ENCODE peak calls at places on chromosomes 5 and 9, in nine cellular contexts. One of them, this sample, is unnamed.

GRCh38 chr9:37212435-37212834 is 92.1 kb downstream of the ZCCHC7 start:
- DNase-seq in body of pancreas: no peak
- DNase-seq in brain microvascular endothelial cell: no peak
- DNase-seq in fibroblast of the aortic adventitia: no peak
- DNase-seq in CD8-positive, alpha-beta T cell: no peak
- DNase-seq in tibial nerve: no peak
- DNase-seq in cardiac muscle cell: no peak
- DNase-seq in choroid plexus epithelial cell: no peak
- DNase-seq in OCI-LY7: no peak
- DNase-seq in this sample: no peak

GRCh38 chr5:8615142-8615858 is 746.4 kb downstream of the MTRR start:
- DNase-seq in cardiac muscle cell: no peak
- DNase-seq in fibroblast of the aortic adventitia: no peak
- DNase-seq in body of pancreas: no peak
- DNase-seq in OCI-LY7: no peak
- DNase-seq in tibial nerve: no peak
- DNase-seq in brain microvascular endothelial cell: peak
- DNase-seq in choroid plexus epithelial cell: no peak
- DNase-seq in CD8-positive, alpha-beta T cell: no peak
- DNase-seq in this sample: no peak

GRCh38 chr9:136520053-136520540 is 25.8 kb downstream of the NOTCH1 start:
- DNase-seq in OCI-LY7: no peak
- DNase-seq in cardiac muscle cell: no peak
- DNase-seq in fibroblast of the aortic adventitia: no peak
- DNase-seq in brain microvascular endothelial cell: no peak
- DNase-seq in CD8-positive, alpha-beta T cell: no peak
- DNase-seq in choroid plexus epithelial cell: no peak
- DNase-seq in tibial nerve: no peak
- DNase-seq in body of pancreas: peak
- DNase-seq in this sample: no peak

GRCh38 chr5:60497706-60498500 is 202.1 kb downstream of the DEPDC1B start:
- DNase-seq in tibial nerve: no peak
- DNase-seq in fibroblast of the aortic adventitia: peak
- DNase-seq in OCI-LY7: no peak
- DNase-seq in brain microvascular endothelial cell: peak
- DNase-seq in body of pancreas: no peak
- DNase-seq in choroid plexus epithelial cell: peak
- DNase-seq in CD8-positive, alpha-beta T cell: no peak
- DNase-seq in cardiac muscle cell: no peak
- DNase-seq in this sample: no peak

GRCh38 chr5:122129332-122129731 is at the start of gene ZNF474:
- DNase-seq in brain microvascular endothelial cell: peak
- DNase-seq in tibial nerve: no peak
- DNase-seq in OCI-LY7: no peak
- DNase-seq in choroid plexus epithelial cell: peak
- DNase-seq in CD8-positive, alpha-beta T cell: no peak
- DNase-seq in fibroblast of the aortic adventitia: peak
- DNase-seq in cardiac muscle cell: peak
- DNase-seq in body of pancreas: no peak
- DNase-seq in this sample: no peak

GRCh38 chr5:69334793-69335268 is 2.2 kb upstream of the CCDC125 start:
- DNase-seq in tibial nerve: peak
- DNase-seq in cardiac muscle cell: peak
- DNase-seq in choroid plexus epithelial cell: peak
- DNase-seq in brain microvascular endothelial cell: peak
- DNase-seq in OCI-LY7: peak
- DNase-seq in fibroblast of the aortic adventitia: peak
- DNase-seq in CD8-positive, alpha-beta T cell: peak
- DNase-seq in body of pancreas: peak
- DNase-seq in this sample: peak

GRCh38 chr9:6090272-6090671 is 74.8 kb upstream of the RANBP6 start:
- DNase-seq in fibroblast of the aortic adventitia: no peak
- DNase-seq in choroid plexus epithelial cell: no peak
- DNase-seq in OCI-LY7: no peak
- DNase-seq in brain microvascular endothelial cell: no peak
- DNase-seq in body of pancreas: no peak
- DNase-seq in tibial nerve: no peak
- DNase-seq in CD8-positive, alpha-beta T cell: no peak
- DNase-seq in cardiac muscle cell: peak
- DNase-seq in this sample: no peak

GRCh38 chr5:377326-377981 is 55.9 kb downstream of the AHRR start:
- DNase-seq in body of pancreas: no peak
- DNase-seq in brain microvascular endothelial cell: no peak
- DNase-seq in cardiac muscle cell: no peak
- DNase-seq in tibial nerve: no peak
- DNase-seq in OCI-LY7: no peak
- DNase-seq in fibroblast of the aortic adventitia: no peak
- DNase-seq in choroid plexus epithelial cell: no peak
- DNase-seq in CD8-positive, alpha-beta T cell: no peak
- DNase-seq in this sample: no peak

GRCh38 chr9:71910602-71911060 is 362 bp downstream of the ABHD17B start:
- DNase-seq in fibroblast of the aortic adventitia: no peak
- DNase-seq in cardiac muscle cell: peak
- DNase-seq in tibial nerve: no peak
- DNase-seq in CD8-positive, alpha-beta T cell: no peak
- DNase-seq in OCI-LY7: peak
- DNase-seq in brain microvascular endothelial cell: peak
- DNase-seq in body of pancreas: no peak
- DNase-seq in choroid plexus epithelial cell: no peak
- DNase-seq in this sample: no peak

GRCh38 chr9:112655633-112656032 is 62.3 kb downstream of the INIP start:
- DNase-seq in choroid plexus epithelial cell: no peak
- DNase-seq in cardiac muscle cell: no peak
- DNase-seq in OCI-LY7: no peak
- DNase-seq in brain microvascular endothelial cell: no peak
- DNase-seq in fibroblast of the aortic adventitia: no peak
- DNase-seq in tibial nerve: no peak
- DNase-seq in body of pancreas: no peak
- DNase-seq in CD8-positive, alpha-beta T cell: no peak
- DNase-seq in this sample: no peak

GRCh38 chr5:94745786-94746730 is 127.6 kb downstream of the SLF1 start:
- DNase-seq in fibroblast of the aortic adventitia: peak
- DNase-seq in OCI-LY7: no peak
- DNase-seq in body of pancreas: no peak
- DNase-seq in brain microvascular endothelial cell: peak
- DNase-seq in CD8-positive, alpha-beta T cell: no peak
- DNase-seq in tibial nerve: no peak
- DNase-seq in cardiac muscle cell: no peak
- DNase-seq in choroid plexus epithelial cell: peak
- DNase-seq in this sample: peak

GRCh38 chr9:97673922-97674321 is 23.2 kb downstream of the XPA start:
- DNase-seq in tibial nerve: no peak
- DNase-seq in OCI-LY7: no peak
- DNase-seq in body of pancreas: no peak
- DNase-seq in brain microvascular endothelial cell: no peak
- DNase-seq in CD8-positive, alpha-beta T cell: no peak
- DNase-seq in cardiac muscle cell: no peak
- DNase-seq in choroid plexus epithelial cell: no peak
- DNase-seq in fibroblast of the aortic adventitia: no peak
- DNase-seq in this sample: no peak

GRCh38 chr5:14627270-14627669 is 37.2 kb upstream of the OTULIN start:
- DNase-seq in cardiac muscle cell: no peak
- DNase-seq in CD8-positive, alpha-beta T cell: no peak
- DNase-seq in brain microvascular endothelial cell: no peak
- DNase-seq in choroid plexus epithelial cell: no peak
- DNase-seq in body of pancreas: no peak
- DNase-seq in tibial nerve: no peak
- DNase-seq in OCI-LY7: no peak
- DNase-seq in fibroblast of the aortic adventitia: no peak
- DNase-seq in this sample: no peak

GRCh38 chr5:169626779-169627178 is 10.3 kb upstream of the DOCK2 start:
- DNase-seq in choroid plexus epithelial cell: peak
- DNase-seq in cardiac muscle cell: no peak
- DNase-seq in tibial nerve: no peak
- DNase-seq in body of pancreas: no peak
- DNase-seq in OCI-LY7: no peak
- DNase-seq in CD8-positive, alpha-beta T cell: no peak
- DNase-seq in fibroblast of the aortic adventitia: peak
- DNase-seq in brain microvascular endothelial cell: peak
- DNase-seq in this sample: no peak

GRCh38 chr9:72661401-72662135 is 140.2 kb downstream of the TMC1 start:
- DNase-seq in fibroblast of the aortic adventitia: peak
- DNase-seq in choroid plexus epithelial cell: peak
- DNase-seq in OCI-LY7: no peak
- DNase-seq in CD8-positive, alpha-beta T cell: no peak
- DNase-seq in tibial nerve: no peak
- DNase-seq in brain microvascular endothelial cell: peak
- DNase-seq in body of pancreas: no peak
- DNase-seq in cardiac muscle cell: no peak
- DNase-seq in this sample: no peak

GRCh38 chr9:982660-983240 is 6.3 kb downstream of the DMRT3 start:
- DNase-seq in choroid plexus epithelial cell: no peak
- DNase-seq in cardiac muscle cell: no peak
- DNase-seq in brain microvascular endothelial cell: no peak
- DNase-seq in fibroblast of the aortic adventitia: no peak
- DNase-seq in CD8-positive, alpha-beta T cell: no peak
- DNase-seq in body of pancreas: no peak
- DNase-seq in tibial nerve: no peak
- DNase-seq in OCI-LY7: no peak
- DNase-seq in this sample: no peak

GRCh38 chr5:44536650-44537260 is 147.5 kb upstream of the FGF10 start:
- DNase-seq in brain microvascular endothelial cell: no peak
- DNase-seq in fibroblast of the aortic adventitia: peak
- DNase-seq in choroid plexus epithelial cell: peak
- DNase-seq in body of pancreas: peak
- DNase-seq in CD8-positive, alpha-beta T cell: no peak
- DNase-seq in OCI-LY7: peak
- DNase-seq in tibial nerve: no peak
- DNase-seq in cardiac muscle cell: peak
- DNase-seq in this sample: no peak

GRCh38 chr5:1161832-1162229 is 39.6 kb upstream of the SLC6A19 start:
- DNase-seq in CD8-positive, alpha-beta T cell: no peak
- DNase-seq in body of pancreas: peak
- DNase-seq in fibroblast of the aortic adventitia: no peak
- DNase-seq in choroid plexus epithelial cell: no peak
- DNase-seq in OCI-LY7: no peak
- DNase-seq in brain microvascular endothelial cell: no peak
- DNase-seq in cardiac muscle cell: no peak
- DNase-seq in tibial nerve: peak
- DNase-seq in this sample: no peak

GRCh38 chr9:84305452-84306131 is 35.0 kb downstream of the SLC28A3 start:
- DNase-seq in body of pancreas: no peak
- DNase-seq in CD8-positive, alpha-beta T cell: no peak
- DNase-seq in OCI-LY7: no peak
- DNase-seq in fibroblast of the aortic adventitia: no peak
- DNase-seq in brain microvascular endothelial cell: no peak
- DNase-seq in choroid plexus epithelial cell: no peak
- DNase-seq in cardiac muscle cell: no peak
- DNase-seq in tibial nerve: no peak
- DNase-seq in this sample: no peak

GRCh38 chr5:122112733-122113558 is 16.4 kb upstream of the ZNF474 start:
- DNase-seq in body of pancreas: no peak
- DNase-seq in fibroblast of the aortic adventitia: no peak
- DNase-seq in CD8-positive, alpha-beta T cell: no peak
- DNase-seq in cardiac muscle cell: no peak
- DNase-seq in choroid plexus epithelial cell: no peak
- DNase-seq in OCI-LY7: no peak
- DNase-seq in tibial nerve: no peak
- DNase-seq in brain microvascular endothelial cell: no peak
- DNase-seq in this sample: no peak

GRCh38 chr5:61523997-61524396 is 191.9 kb downstream of the ZSWIM6 start:
- DNase-seq in body of pancreas: no peak
- DNase-seq in fibroblast of the aortic adventitia: no peak
- DNase-seq in OCI-LY7: no peak
- DNase-seq in tibial nerve: no peak
- DNase-seq in CD8-positive, alpha-beta T cell: no peak
- DNase-seq in choroid plexus epithelial cell: no peak
- DNase-seq in cardiac muscle cell: no peak
- DNase-seq in brain microvascular endothelial cell: no peak
- DNase-seq in this sample: no peak

GRCh38 chr5:112604741-112605390 is 132.8 kb upstream of the APC start:
- DNase-seq in OCI-LY7: peak
- DNase-seq in CD8-positive, alpha-beta T cell: no peak
- DNase-seq in body of pancreas: no peak
- DNase-seq in choroid plexus epithelial cell: peak
- DNase-seq in cardiac muscle cell: peak
- DNase-seq in fibroblast of the aortic adventitia: no peak
- DNase-seq in tibial nerve: no peak
- DNase-seq in brain microvascular endothelial cell: no peak
- DNase-seq in this sample: no peak
- TF ChIP-seq CTCF in OCI-LY7: peak
- TF ChIP-seq CTCF in CD8-positive, alpha-beta T cell: no peak
- TF ChIP-seq CTCF in body of pancreas: no peak
- TF ChIP-seq CTCF in choroid plexus epithelial cell: no peak
- TF ChIP-seq CTCF in cardiac muscle cell: peak
- TF ChIP-seq CTCF in fibroblast of the aortic adventitia: no peak
- TF ChIP-seq CTCF in tibial nerve: no peak
- TF ChIP-seq CTCF in brain microvascular endothelial cell: peak
- TF ChIP-seq CTCF in this sample: peak

GRCh38 chr5:141234109-141234508 is 11.0 kb downstream of the PCDHB14 start:
- DNase-seq in cardiac muscle cell: no peak
- DNase-seq in choroid plexus epithelial cell: peak
- DNase-seq in OCI-LY7: no peak
- DNase-seq in CD8-positive, alpha-beta T cell: no peak
- DNase-seq in brain microvascular endothelial cell: no peak
- DNase-seq in fibroblast of the aortic adventitia: peak
- DNase-seq in tibial nerve: no peak
- DNase-seq in body of pancreas: peak
- DNase-seq in this sample: no peak
- H3K4me3 ChIP-seq in cardiac muscle cell: no peak
- H3K4me3 ChIP-seq in choroid plexus epithelial cell: no peak
- H3K4me3 ChIP-seq in OCI-LY7: no peak
- H3K4me3 ChIP-seq in CD8-positive, alpha-beta T cell: no peak
- H3K4me3 ChIP-seq in brain microvascular endothelial cell: no peak
- H3K4me3 ChIP-seq in fibroblast of the aortic adventitia: no peak
- H3K4me3 ChIP-seq in tibial nerve: no peak
- H3K4me3 ChIP-seq in body of pancreas: no peak
- H3K4me3 ChIP-seq in this sample: no peak

GRCh38 chr5:16464664-16465543 is 696 bp downstream of the ZNF622 start:
- DNase-seq in CD8-positive, alpha-beta T cell: no peak
- DNase-seq in choroid plexus epithelial cell: peak
- DNase-seq in brain microvascular endothelial cell: no peak
- DNase-seq in OCI-LY7: peak
- DNase-seq in tibial nerve: no peak
- DNase-seq in cardiac muscle cell: no peak
- DNase-seq in body of pancreas: no peak
- DNase-seq in fibroblast of the aortic adventitia: peak
- DNase-seq in this sample: no peak
- TF ChIP-seq CTCF in CD8-positive, alpha-beta T cell: no peak
- TF ChIP-seq CTCF in choroid plexus epithelial cell: peak
- TF ChIP-seq CTCF in brain microvascular endothelial cell: peak
- TF ChIP-seq CTCF in OCI-LY7: peak
- TF ChIP-seq CTCF in tibial nerve: no peak
- TF ChIP-seq CTCF in cardiac muscle cell: no peak
- TF ChIP-seq CTCF in body of pancreas: peak
- TF ChIP-seq CTCF in fibroblast of the aortic adventitia: peak
- TF ChIP-seq CTCF in this sample: peak

DNA sequence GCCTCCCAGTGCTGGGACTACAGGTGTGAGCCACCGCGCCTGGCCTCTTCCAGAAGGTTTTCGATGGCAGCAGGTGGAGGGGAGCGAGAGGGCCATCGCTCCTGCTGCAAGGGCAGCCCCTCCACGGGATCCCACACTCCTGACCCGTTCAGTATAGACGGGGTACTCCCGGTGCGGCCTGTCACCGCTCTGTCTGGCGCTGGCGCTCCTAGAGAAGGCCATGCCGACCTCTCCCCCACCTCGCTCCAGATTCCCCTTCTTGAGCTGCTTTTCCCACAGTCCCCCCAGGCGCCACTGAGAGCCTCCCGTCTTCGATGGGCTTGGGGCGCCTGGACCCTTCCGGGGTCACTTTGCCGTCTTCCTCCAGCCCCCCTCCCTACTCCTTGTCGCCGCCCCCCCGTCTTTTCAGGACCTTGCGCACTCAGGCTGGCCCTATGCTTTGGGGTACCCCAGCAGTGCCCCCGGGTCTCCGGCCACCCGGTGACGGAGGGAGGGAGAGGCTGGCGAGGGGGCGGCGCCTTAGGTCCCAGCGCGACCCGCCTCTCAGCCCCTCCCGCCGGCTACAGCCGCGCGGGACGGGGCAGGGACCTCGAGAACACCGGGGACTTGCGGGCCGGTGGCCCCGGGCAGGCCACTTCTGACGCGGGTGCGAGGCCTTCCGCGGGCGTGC is 4.2 kb upstream of the SQSTM1 start:
- DNase-seq in brain microvascular endothelial cell: no peak
- DNase-seq in tibial nerve: no peak
- DNase-seq in body of pancreas: peak
- DNase-seq in choroid plexus epithelial cell: no peak
- DNase-seq in fibroblast of the aortic adventitia: no peak
- DNase-seq in cardiac muscle cell: no peak
- DNase-seq in CD8-positive, alpha-beta T cell: peak
- DNase-seq in OCI-LY7: no peak
- DNase-seq in this sample: no peak
- H3K4me3 ChIP-seq in brain microvascular endothelial cell: peak
- H3K4me3 ChIP-seq in tibial nerve: peak
- H3K4me3 ChIP-seq in body of pancreas: peak
- H3K4me3 ChIP-seq in choroid plexus epithelial cell: peak
- H3K4me3 ChIP-seq in fibroblast of the aortic adventitia: peak
- H3K4me3 ChIP-seq in cardiac muscle cell: peak
- H3K4me3 ChIP-seq in CD8-positive, alpha-beta T cell: no peak
- H3K4me3 ChIP-seq in OCI-LY7: no peak
- H3K4me3 ChIP-seq in this sample: no peak

This sample was measured in GM12864.